ENCODE peak calls at places on chromosomes 5 and 9, in ten cellular contexts. X is head of caudate nucleus; Y is GM12865; W is OCI-LY7; U is RPMI7951; B is non-pigmented ciliary epithelial cell; I is H9; D is LoVo; M is iris pigment epithelial cell; A is naive thymus-derived CD4-positive, alpha-beta T cell. N is an unnamed sample.
A peak's percentile ranks its signal among the peaks of the same experiment; 100 is the strongest.

GRCh38 chr9:125435776-125436612 is 174.4 kb downstream of the GAPVD1 start:
- DNase-seq in X (no peak), Y (no peak), W (no peak), U (no peak), B (no peak), I (peak; percentile 31), D (no peak), M (no peak), A (no peak), N (no peak)

GRCh38 chr9:36936498-36936831 is 97.6 kb downstream of the PAX5 start:
- DNase-seq in X (no peak), Y (no peak), W (no peak), U (no peak), B (no peak), I (no peak), D (no peak), M (no peak), A (no peak), N (no peak)

GRCh38 chr9:137492464-137493162 is 33.5 kb upstream of the NSMF start:
- DNase-seq in X (no peak), Y (peak; percentile 26), W (peak; percentile 89), U (no peak), B (no peak), I (peak; percentile 94), D (no peak), M (no peak), A (no peak), N (no peak)

GRCh38 chr5:43396762-43397304 is 15.4 kb downstream of the CCL28 start:
- DNase-seq in X (no peak), Y (peak; percentile 84), W (no peak), U (peak; percentile 76), B (no peak), I (peak; percentile 35), D (no peak), M (peak; percentile 19), A (peak; percentile 62), N (peak; percentile 21)

GRCh38 chr5:41788800-41789395 is 81.3 kb downstream of the OXCT1 start:
- DNase-seq in X (no peak), Y (no peak), W (no peak), U (peak; percentile 5), B (peak; percentile 41), I (no peak), D (no peak), M (peak; percentile 87), A (no peak), N (peak; percentile 57)

GRCh38 chr9:13942695-13943094 is 371.2 kb downstream of the NFIB start:
- DNase-seq in X (peak; percentile 42), Y (no peak), W (no peak), U (peak; percentile 93), B (peak; percentile 99), I (no peak), D (no peak), M (peak; percentile 99), A (no peak), N (peak; percentile 99)

GRCh38 chr5:89337-90286 is 2.4 kb upstream of the PLEKHG4B start:
- DNase-seq in X (no peak), Y (no peak), W (no peak), U (no peak), B (no peak), I (no peak), D (no peak), M (no peak), A (no peak), N (no peak)

GRCh38 chr5:181191526-181192336 is 13.3 kb downstream of the TRIM7 start:
- DNase-seq in X (peak; percentile 94), Y (peak; percentile 98), W (peak; percentile 96), U (peak; percentile 89), B (no peak), I (peak; percentile 95), D (peak; percentile 97), M (peak; percentile 94), A (peak; percentile 91), N (peak; percentile 95)

GRCh38 chr5:74143724-74144330 is 496.7 kb downstream of the ENC1 start:
- DNase-seq in X (peak; percentile 82), Y (no peak), W (no peak), U (no peak), B (no peak), I (no peak), D (no peak), M (no peak), A (no peak), N (no peak)

GRCh38 chr5:169656125-169656990 is 19.3 kb downstream of the DOCK2 start:
- DNase-seq in X (no peak), Y (peak; percentile 91), W (no peak), U (peak; percentile 30), B (peak; percentile 19), I (no peak), D (no peak), M (peak; percentile 71), A (no peak), N (no peak)

GRCh38 chr9:17757816-17758215 is 178.9 kb downstream of the SH3GL2 start:
- DNase-seq in X (no peak), Y (no peak), W (no peak), U (no peak), B (no peak), I (no peak), D (no peak), M (no peak), A (no peak), N (no peak)

GRCh38 chr5:163770625-163771024 is 265.2 kb downstream of the MAT2B start:
- DNase-seq in X (no peak), Y (no peak), W (no peak), U (no peak), B (no peak), I (no peak), D (no peak), M (no peak), A (no peak), N (no peak)

GRCh38 chr5:54719384-54720306 is 202.1 kb downstream of the SNX18 start:
- DNase-seq in X (no peak), Y (no peak), W (no peak), U (peak; percentile 35), B (no peak), I (peak; percentile 76), D (no peak), M (peak; percentile 90), A (no peak), N (peak; percentile 83)

GRCh38 chr9:114098660-114099522 is at the start of gene KIF12:
- DNase-seq in X (peak; percentile 41), Y (no peak), W (no peak), U (peak; percentile 26), B (no peak), I (peak; percentile 86), D (peak; percentile 37), M (no peak), A (no peak), N (no peak)

GRCh38 chr9:4375424-4376195 is 75.7 kb upstream of the GLIS3 start:
- DNase-seq in X (no peak), Y (peak; percentile 21), W (no peak), U (peak; percentile 45), B (peak; percentile 47), I (no peak), D (peak; percentile 61), M (peak; percentile 86), A (no peak), N (peak; percentile 55)

GRCh38 chr9:137163101-137163661 is 6.7 kb downstream of the LRRC26 start:
- DNase-seq in X (no peak), Y (peak; percentile 30), W (no peak), U (peak; percentile 31), B (no peak), I (peak; percentile 70), D (no peak), M (peak; percentile 35), A (no peak), N (no peak)

GRCh38 chr5:137374110-137374853 is 124.8 kb downstream of the SPOCK1 start:
- DNase-seq in X (no peak), Y (no peak), W (no peak), U (peak; percentile 16), B (no peak), I (no peak), D (no peak), M (no peak), A (no peak), N (no peak)

GRCh38 chr9:1077616-1078015 is 27.5 kb downstream of the DMRT2 start:
- DNase-seq in X (no peak), Y (no peak), W (no peak), U (no peak), B (no peak), I (no peak), D (no peak), M (no peak), A (no peak), N (no peak)

GRCh38 chr9:89421595-89421994 is 76.3 kb downstream of the SEMA4D start:
- DNase-seq in X (no peak), Y (no peak), W (no peak), U (no peak), B (peak; percentile 23), I (no peak), D (no peak), M (peak; percentile 63), A (no peak), N (no peak)

GRCh38 chr9:87891754-87892153 is 9.1 kb downstream of the SPATA31E1 start:
- DNase-seq in X (no peak), Y (no peak), W (no peak), U (no peak), B (no peak), I (no peak), D (no peak), M (peak; percentile 61), A (no peak), N (no peak)

GRCh38 chr5:72266862-72267261 is 53.2 kb downstream of the MRPS27 start:
- DNase-seq in X (no peak), Y (no peak), W (no peak), U (no peak), B (no peak), I (no peak), D (no peak), M (no peak), A (no peak), N (no peak)

GRCh38 chr5:107592515-107592914 is 78.2 kb downstream of the EFNA5 start:
- DNase-seq in X (no peak), Y (no peak), W (no peak), U (no peak), B (no peak), I (no peak), D (no peak), M (no peak), A (no peak), N (no peak)

GRCh38 chr5:50963647-50964584 is 297.5 kb downstream of the PARP8 start:
- DNase-seq in X (peak; percentile 28), Y (no peak), W (no peak), U (no peak), B (no peak), I (peak; percentile 35), D (no peak), M (no peak), A (no peak), N (no peak)